ENCODE peak calls at places on chromosomes 2 and 18, in four cellular contexts. C is neural progenitor cell, V is GM23248, E is HCT116. L is an unnamed sample.

GRCh38 chr2:173175222-173175621 is 99.6 kb downstream of the MAP3K20 start:
- DNase-seq in E (no peak), C (no peak), V (no peak), L (no peak)

GRCh38 chr18:46629356-46629755 is 27.7 kb downstream of the LOXHD1 start:
- DNase-seq in V (no peak), E (no peak), C (no peak), L (no peak)

GRCh38 chr2:218252509-218253247 is 8.1 kb upstream of the GPBAR1 start:
- DNase-seq in C (no peak), V (peak; percentile 71), E (no peak), L (no peak)

GRCh38 chr2:222404126-222404891 is 20.0 kb upstream of the SGPP2 start:
- DNase-seq in C (no peak), V (no peak), E (no peak), L (no peak)

GRCh38 chr2:78778756-78779510 is 246.6 kb upstream of the REG3G start:
- DNase-seq in C (no peak), E (no peak), V (no peak), L (no peak)

GRCh38 chr18:25062720-25063119 is 289.2 kb downstream of the ZNF521 start:
- DNase-seq in V (no peak), C (no peak), E (no peak), L (no peak)

GRCh38 chr2:74513605-74514367 is 464 bp upstream of the TLX2 start:
- DNase-seq in E (no peak), C (peak; percentile 54), V (peak; percentile 45), L (no peak)

GRCh38 chr2:231923951-231924888 is 2.0 kb downstream of the NPPC start:
- DNase-seq in V (no peak), E (no peak), C (no peak), L (no peak)

GRCh38 chr2:120729410-120730052 is 6.1 kb upstream of the GLI2 start:
- DNase-seq in E (peak; percentile 37), C (no peak), V (peak; percentile 90), L (no peak)

GRCh38 chr18:36045241-36045999 is 21.9 kb downstream of the RPRD1A start:
- DNase-seq in E (no peak), V (no peak), C (no peak), L (no peak)

GRCh38 chr2:16123421-16123820 is 183.1 kb downstream of the MYCN start:
- DNase-seq in C (no peak), V (no peak), E (no peak), L (no peak)

GRCh38 chr18:36665952-36666351 is 162.8 kb downstream of the TPGS2 start:
- DNase-seq in E (no peak), C (no peak), V (no peak), L (no peak)

GRCh38 chr2:27742571-27742970 is 28.9 kb upstream of the MRPL33 start:
- DNase-seq in C (no peak), V (no peak), E (no peak), L (no peak)

GRCh38 chr18:59881728-59882685 is 17.8 kb upstream of the PMAIP1 start:
- DNase-seq in E (no peak), V (peak; percentile 60), C (no peak), L (no peak)

GRCh38 chr2:42089340-42089925 is 41.6 kb downstream of the PKDCC start:
- DNase-seq in C (peak; percentile 82), E (peak; percentile 31), V (peak; percentile 80), L (no peak)

DNA sequence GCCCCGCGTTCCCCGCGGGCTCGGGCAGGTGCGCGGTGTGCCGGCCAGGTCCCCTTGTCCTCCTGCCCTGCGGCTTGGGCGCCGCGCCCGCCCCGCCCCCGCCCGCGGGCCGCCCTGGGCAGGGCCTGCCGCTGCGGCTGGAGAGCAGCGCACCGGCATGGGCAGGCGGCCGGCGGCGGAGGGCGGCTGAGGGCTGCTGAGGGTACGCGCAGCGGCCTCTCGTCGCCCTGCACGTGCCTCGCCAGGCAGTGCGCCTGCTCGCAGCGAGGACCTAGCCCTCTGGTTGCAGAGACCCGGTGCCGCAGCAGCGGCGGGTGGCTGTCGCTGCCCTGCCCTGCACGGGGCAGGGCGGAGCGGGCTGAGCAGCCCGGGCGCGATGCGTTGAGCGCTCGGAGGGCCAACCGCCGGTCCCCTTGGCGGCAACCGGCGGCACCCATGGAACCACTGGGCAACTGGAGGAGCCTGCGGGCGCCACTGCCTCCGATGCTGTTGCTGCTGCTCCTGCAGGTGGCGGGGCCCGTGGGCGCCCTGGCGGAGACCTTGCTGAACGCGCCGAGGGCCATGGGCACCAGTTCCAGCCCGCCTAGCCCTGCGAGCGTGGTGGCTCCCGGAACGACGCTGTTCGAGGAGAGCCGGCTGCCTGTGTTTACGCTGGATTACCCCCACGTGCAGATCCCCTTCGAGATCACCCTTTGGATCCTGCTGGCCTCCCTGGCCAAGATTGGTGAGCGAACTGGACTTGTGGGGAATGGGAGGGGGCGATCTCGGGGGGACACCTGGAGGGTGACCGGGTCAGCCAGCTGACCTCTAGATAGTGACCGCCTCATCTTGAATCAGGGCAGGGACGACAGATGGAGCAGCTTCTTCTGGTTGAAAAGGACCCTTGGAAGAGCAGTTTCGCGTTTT is at the start of gene SLC9A2:
- DNase-seq in C (peak; percentile 89), V (peak; percentile 21), E (no peak), L (no peak)
- H3K4me3 ChIP-seq in C (peak within 1 kb of the TSS; percentile 63), V (peak within 1 kb of the TSS; percentile 69), E (peak within 1 kb of the TSS; percentile 49), L (peak within 1 kb of the TSS; percentile 57)

DNA sequence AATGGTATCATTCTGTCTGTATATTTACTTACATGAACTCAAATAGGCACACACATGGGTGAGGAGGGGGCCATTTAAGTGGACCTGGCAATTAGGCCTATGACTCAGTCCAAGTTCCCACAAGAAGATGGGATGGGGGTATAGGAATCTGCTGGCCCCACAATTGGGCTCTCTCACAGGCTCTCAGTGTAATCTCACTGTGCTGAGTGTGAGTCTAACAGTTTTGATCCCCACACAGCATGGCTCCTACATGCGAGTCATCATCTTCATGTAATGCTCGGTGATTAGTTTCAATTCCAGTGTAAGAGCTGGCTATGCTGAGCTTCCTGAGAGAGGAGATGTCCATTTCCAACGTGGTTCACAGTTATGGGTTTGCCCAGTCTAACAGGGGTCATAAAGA is 114.0 kb downstream of the GATA6 start:
- DNase-seq in E (no peak), C (no peak), V (peak; percentile 60), L (no peak)
- H3K79me2 ChIP-seq in E (no peaks in the 10 kb centered on the region), C (no peaks in the 10 kb centered on the region), V (no peaks in the 10 kb centered on the region), L (no peaks in the 10 kb centered on the region)

GRCh38 chr2:116580209-116580608 is 1234.3 kb upstream of the DDX18 start:
- DNase-seq in V (no peak), C (no peak), E (no peak), L (no peak)

GRCh38 chr2:116582850-116583249 is 1231.6 kb upstream of the DDX18 start:
- DNase-seq in E (no peak), V (no peak), C (no peak), L (no peak)

DNA sequence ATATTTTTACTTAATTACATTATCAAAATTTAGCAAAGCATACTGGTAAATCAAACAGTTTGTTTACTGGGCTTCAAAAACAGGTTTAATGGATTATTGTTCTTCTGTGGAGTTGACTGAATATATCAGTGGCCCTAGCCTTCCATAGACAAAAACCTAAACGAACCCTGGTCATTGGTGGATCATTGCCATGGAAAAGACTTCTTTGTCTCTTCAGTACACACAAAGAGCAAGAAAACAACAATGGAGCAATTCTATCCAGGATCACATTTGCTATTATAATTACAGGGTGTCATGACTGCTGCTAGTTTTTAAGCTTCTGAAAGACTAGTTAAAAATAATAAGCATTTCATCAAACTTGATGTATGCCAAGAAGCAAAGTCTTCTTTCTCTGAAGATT is 1228.8 kb upstream of the DDX18 start:
- DNase-seq in V (no peak), E (no peak), C (peak; percentile 16), L (no peak)
- H3K4me3 ChIP-seq in V (no peak overlapping the region), E (no peak overlapping the region), C (no peak overlapping the region), L (no peak overlapping the region)

GRCh38 chr2:26344581-26345283 is 1.2 kb upstream of the SELENOI start:
- DNase-seq in E (peak; percentile 73), V (peak; percentile 51), C (peak; percentile 25), L (no peak)
- H3K79me2 ChIP-seq in E (peaks cover 55% of the 10 kb centered on the region), V (peaks cover 52% of the 10 kb centered on the region), C (peaks cover 57% of the 10 kb centered on the region), L (peaks cover 44% of the 10 kb centered on the region)

GRCh38 chr18:23994361-23994902 is 20.1 kb upstream of the TTC39C start:
- DNase-seq in V (peak; percentile 87), E (peak; percentile 18), C (peak; percentile 21), L (peak; percentile 68)
- H3K4me3 ChIP-seq in V (peak overlapping the region; percentile 10), E (peak overlapping the region; percentile 12), C (no peak overlapping the region), L (no peak overlapping the region)